ENCODE peak calls at places on chromosomes 12 and 14, in five cellular contexts. M is HepG2, Y is HEK293T, N is NT2/D1, Z is H1. P is an unnamed sample.

GRCh38 chr14:77069551-77069950 is 28.5 kb upstream of the CIPC start:
- DNase-seq in M (no peak), Y (no peak), N (no peak), Z (no peak), P (no peak)

GRCh38 chr12:50842637-50843493 is at the start of gene TMPRSS12:
- DNase-seq in M (no peak), Y (no peak), N (no peak), Z (peak), P (no peak)

GRCh38 chr12:83161451-83161850 is 474.7 kb downstream of the TMTC2 start:
- DNase-seq in M (no peak), Y (no peak), N (no peak), Z (no peak), P (no peak)

GRCh38 chr12:124720687-124721500 is 142.8 kb downstream of the SCARB1 start:
- DNase-seq in M (no peak), Y (peak), N (no peak), Z (no peak), P (no peak)

GRCh38 chr12:110345176-110345651 is 58.3 kb downstream of the ANAPC7 start:
- DNase-seq in M (peak), Y (no peak), N (no peak), Z (no peak), P (no peak)

GRCh38 chr12:104456417-104456949 is at the start of gene CHST11:
- DNase-seq in M (no peak), Y (peak), N (peak), Z (peak), P (no peak)

GRCh38 chr12:481422-481821 is 21.7 kb downstream of the B4GALNT3 start:
- DNase-seq in M (peak), Y (no peak), N (no peak), Z (no peak), P (no peak)

GRCh38 chr12:13431041-13431440 is 234.5 kb downstream of the EMP1 start:
- DNase-seq in M (no peak), Y (no peak), N (no peak), Z (no peak), P (no peak)

GRCh38 chr14:23383041-23383440 is 6.2 kb downstream of the CMTM5 start:
- DNase-seq in M (no peak), Y (no peak), N (no peak), Z (no peak), P (no peak)

GRCh38 chr12:58025431-58025830 is 84.1 kb downstream of the ATP23 start:
- DNase-seq in M (no peak), Y (no peak), N (no peak), Z (no peak), P (no peak)

GRCh38 chr14:92105845-92106094 is 612 bp downstream of the ATXN3 start:
- DNase-seq in M (peak), Y (no peak), N (no peak), Z (no peak), P (no peak)

GRCh38 chr12:113719911-113720591 is 246.1 kb downstream of the RBM19 start:
- DNase-seq in M (no peak), Y (no peak), N (no peak), Z (no peak), P (no peak)

GRCh38 chr14:20969336-20969735 is 14.0 kb downstream of the RNASE2 start:
- DNase-seq in M (no peak), Y (no peak), N (no peak), Z (no peak), P (no peak)

GRCh38 chr14:87888136-87888999 is 104.6 kb downstream of the GALC start:
- DNase-seq in M (peak), Y (peak), N (peak), Z (peak), P (no peak)

GRCh38 chr12:77847665-77848431 is 17.2 kb downstream of the NAV3 start:
- DNase-seq in M (no peak), Y (no peak), N (no peak), Z (no peak), P (peak)

GRCh38 chr12:8629486-8630033 is 16.9 kb upstream of the AICDA start:
- DNase-seq in M (no peak), Y (no peak), N (no peak), Z (no peak), P (peak)

GRCh38 chr14:94483729-94484275 is 7.8 kb upstream of the SERPINA9 start:
- DNase-seq in M (no peak), Y (no peak), N (no peak), Z (no peak), P (no peak)

GRCh38 chr12:90075685-90076084 is 367.0 kb upstream of the ATP2B1 start:
- DNase-seq in M (no peak), Y (no peak), N (no peak), Z (no peak), P (no peak)

GRCh38 chr12:89448526-89448925 is 76.1 kb downstream of the GALNT4 start:
- DNase-seq in M (no peak), Y (no peak), N (no peak), Z (no peak), P (no peak)

GRCh38 chr14:28765169-28765906 is 1.2 kb upstream of the FOXG1 start:
- DNase-seq in M (no peak), Y (no peak), N (no peak), Z (no peak), P (no peak)

GRCh38 chr12:49232940-49233841 is 31.7 kb upstream of the TUBA1C start:
- DNase-seq in M (peak), Y (peak), N (no peak), Z (peak), P (no peak)

GRCh38 chr14:70909788-70910614 is 2.7 kb downstream of the PCNX1 start:
- DNase-seq in M (no peak), Y (no peak), N (no peak), Z (no peak), P (no peak)

GRCh38 chr12:111349748-111350520 is 19.0 kb downstream of the PHETA1 start:
- DNase-seq in M (no peak), Y (no peak), N (no peak), Z (no peak), P (no peak)

GRCh38 chr14:30005114-30005698 is 77.6 kb upstream of the PRKD1 start:
- DNase-seq in M (peak), Y (peak), N (peak), Z (no peak), P (no peak)

GRCh38 chr14:37709419-37710195 is 114.2 kb downstream of the TTC6 start:
- DNase-seq in M (peak), Y (peak), N (peak), Z (no peak), P (no peak)

GRCh38 chr12:26121841-26122680 is 2.8 kb downstream of the BHLHE41 start:
- DNase-seq in M (no peak), Y (peak), N (no peak), Z (peak), P (no peak)

GRCh38 chr12:8145754-8146415 is 10.9 kb upstream of the ZNF705A start:
- DNase-seq in M (no peak), Y (no peak), N (peak), Z (peak), P (no peak)

GRCh38 chr12:106118-106561 is 39.6 kb downstream of the IQSEC3 start:
- DNase-seq in M (peak), Y (peak), N (no peak), Z (no peak), P (peak)

GRCh38 chr14:49449749-49450148 is 136.4 kb downstream of the RPS29 start:
- DNase-seq in M (no peak), Y (no peak), N (no peak), Z (no peak), P (no peak)

GRCh38 chr14:66649515-66649914 is 141.6 kb downstream of the GPHN start:
- DNase-seq in M (no peak), Y (no peak), N (no peak), Z (no peak), P (peak)

GRCh38 chr12:87086118-87086891 is 830.1 kb upstream of the MGAT4C start:
- DNase-seq in M (no peak), Y (no peak), N (no peak), Z (no peak), P (no peak)

GRCh38 chr12:42090899-42091298 is 53.8 kb downstream of the GXYLT1 start:
- DNase-seq in M (no peak), Y (no peak), N (no peak), Z (no peak), P (no peak)

GRCh38 chr14:60736494-60736893 is 1.9 kb downstream of the MNAT1 start:
- DNase-seq in M (peak), Y (no peak), N (no peak), Z (no peak), P (no peak)

GRCh38 chr14:102279688-102280348 is 25.1 kb downstream of the MOK start:
- DNase-seq in M (peak), Y (no peak), N (no peak), Z (no peak), P (no peak)

GRCh38 chr12:120229583-120230325 is 28.8 kb upstream of the RPLP0 start:
- DNase-seq in M (no peak), Y (no peak), N (no peak), Z (no peak), P (no peak)

GRCh38 chr12:103833095-103833777 is 7.8 kb downstream of the NT5DC3 start:
- DNase-seq in M (no peak), Y (no peak), N (no peak), Z (no peak), P (no peak)

GRCh38 chr14:23339506-23340268 is 13.0 kb downstream of the SLC22A17 start:
- DNase-seq in M (no peak), Y (no peak), N (no peak), Z (no peak), P (no peak)

DNA sequence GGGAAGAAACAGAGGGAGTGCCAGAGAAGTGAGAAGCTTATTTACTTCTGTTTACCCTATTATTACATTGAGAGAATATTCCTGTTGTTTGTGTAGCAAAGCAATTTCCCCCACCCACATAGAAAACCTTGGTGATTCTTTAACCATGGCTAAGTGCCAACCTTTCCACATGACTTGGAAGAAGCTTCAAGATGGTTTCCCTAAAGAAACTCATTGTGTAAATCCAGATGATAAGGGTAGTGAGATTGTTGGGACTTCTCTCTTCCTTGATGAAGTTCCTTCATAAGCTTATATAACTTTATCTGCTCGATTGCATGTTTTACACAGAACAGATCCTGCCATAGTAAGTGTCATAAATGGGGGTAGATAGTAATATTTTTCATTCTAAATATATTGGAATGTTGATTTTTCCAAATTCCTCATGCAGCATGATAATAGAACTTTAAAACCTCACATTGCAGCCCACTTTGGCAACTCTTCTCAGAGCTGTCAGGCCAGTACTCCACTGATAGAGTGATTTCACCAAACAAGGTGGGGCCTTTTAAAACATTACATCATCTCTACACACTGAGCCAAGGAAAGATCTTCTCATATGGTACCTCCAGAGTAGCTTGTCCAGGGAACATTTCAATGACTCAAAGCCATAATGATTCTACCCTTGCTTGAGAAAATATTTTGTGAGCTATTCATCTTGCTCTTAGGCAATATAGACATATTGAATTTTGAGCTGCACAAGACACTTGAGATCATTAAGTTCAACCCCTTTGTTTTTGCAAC is 47.8 kb upstream of the KIF21A start:
- DNase-seq in M (no peak), Y (no peak), N (no peak), Z (no peak), P (no peak)
- TF ChIP-seq SUZ12 in M (no peak), Y (no peak), N (no peak), Z (no peak), P (no peak)

GRCh38 chr14:52312872-52313492 is 1.1 kb upstream of the PTGER2 start:
- DNase-seq in M (no peak), Y (no peak), N (no peak), Z (no peak), P (no peak)

GRCh38 chr14:52313903-52314481 is at the start of gene PTGER2:
- DNase-seq in M (no peak), Y (peak), N (no peak), Z (no peak), P (no peak)

GRCh38 chr14:52315355-52315718 is 1.2 kb downstream of the PTGER2 start:
- DNase-seq in M (no peak), Y (no peak), N (no peak), Z (no peak), P (no peak)

GRCh38 chr14:52313493-52313881 is 625 bp upstream of the PTGER2 start:
- DNase-seq in M (no peak), Y (no peak), N (no peak), Z (no peak), P (no peak)

GRCh38 chr14:52314521-52315354 is 626 bp downstream of the PTGER2 start:
- DNase-seq in M (no peak), Y (no peak), N (no peak), Z (peak), P (no peak)
- TF ChIP-seq SUZ12 in M (no peak), Y (no peak), N (peak), Z (peak), P (no peak)

GRCh38 chr12:29611906-29612305 is 114.4 kb upstream of the OVCH1 start:
- DNase-seq in M (no peak), Y (no peak), N (no peak), Z (no peak), P (no peak)
- TF ChIP-seq SUZ12 in M (no peak), Y (no peak), N (no peak), Z (no peak), P (no peak)

DNA sequence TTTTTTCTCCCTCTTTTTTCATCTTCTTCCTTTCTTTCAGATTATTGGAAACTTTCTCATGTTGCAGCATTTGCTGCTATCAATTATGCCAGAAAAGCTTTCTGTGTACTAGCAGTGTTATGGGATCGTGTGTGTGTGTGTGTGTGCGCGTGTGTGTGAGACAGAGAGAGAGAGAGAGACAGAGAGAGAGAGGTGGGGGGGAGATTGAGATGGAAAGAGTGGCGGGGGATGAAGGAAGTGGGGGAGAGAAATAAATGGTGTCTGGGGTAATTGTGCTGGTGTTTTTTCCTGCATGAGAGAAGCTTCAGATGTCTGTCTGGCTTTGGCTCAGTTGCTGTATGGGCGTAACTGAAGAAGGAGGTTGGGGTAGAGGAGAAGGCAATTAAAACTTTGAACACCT is 268.9 kb downstream of the RAD51B start:
- DNase-seq in M (no peak), Y (no peak), N (no peak), Z (no peak), P (no peak)
- TF ChIP-seq SUZ12 in M (no peak), Y (no peak), N (no peak), Z (no peak), P (no peak)

DNA sequence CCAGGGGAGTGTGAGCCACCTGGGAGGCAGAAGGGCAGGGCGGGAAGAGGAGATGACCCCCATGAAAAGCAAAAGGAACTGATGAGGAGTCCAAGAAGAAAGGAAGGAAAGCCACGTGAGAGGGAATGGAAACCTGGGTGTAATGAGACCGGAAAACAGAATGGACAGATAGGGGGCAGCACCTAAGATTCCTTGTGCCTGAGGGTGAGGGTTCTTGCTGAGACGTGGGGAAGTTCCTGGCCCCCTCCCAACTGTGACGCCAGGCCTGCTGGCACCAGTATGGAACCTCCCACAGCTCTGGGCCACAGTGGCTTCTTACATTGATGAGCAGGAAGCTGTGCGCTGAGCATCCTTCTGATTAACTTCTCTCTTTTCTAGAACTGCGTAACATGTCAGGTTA is 30.8 kb downstream of the TTC7B start:
- DNase-seq in M (no peak), Y (peak), N (no peak), Z (no peak), P (no peak)
- TF ChIP-seq SUZ12 in M (no peak), Y (no peak), N (no peak), Z (no peak), P (no peak)

DNA sequence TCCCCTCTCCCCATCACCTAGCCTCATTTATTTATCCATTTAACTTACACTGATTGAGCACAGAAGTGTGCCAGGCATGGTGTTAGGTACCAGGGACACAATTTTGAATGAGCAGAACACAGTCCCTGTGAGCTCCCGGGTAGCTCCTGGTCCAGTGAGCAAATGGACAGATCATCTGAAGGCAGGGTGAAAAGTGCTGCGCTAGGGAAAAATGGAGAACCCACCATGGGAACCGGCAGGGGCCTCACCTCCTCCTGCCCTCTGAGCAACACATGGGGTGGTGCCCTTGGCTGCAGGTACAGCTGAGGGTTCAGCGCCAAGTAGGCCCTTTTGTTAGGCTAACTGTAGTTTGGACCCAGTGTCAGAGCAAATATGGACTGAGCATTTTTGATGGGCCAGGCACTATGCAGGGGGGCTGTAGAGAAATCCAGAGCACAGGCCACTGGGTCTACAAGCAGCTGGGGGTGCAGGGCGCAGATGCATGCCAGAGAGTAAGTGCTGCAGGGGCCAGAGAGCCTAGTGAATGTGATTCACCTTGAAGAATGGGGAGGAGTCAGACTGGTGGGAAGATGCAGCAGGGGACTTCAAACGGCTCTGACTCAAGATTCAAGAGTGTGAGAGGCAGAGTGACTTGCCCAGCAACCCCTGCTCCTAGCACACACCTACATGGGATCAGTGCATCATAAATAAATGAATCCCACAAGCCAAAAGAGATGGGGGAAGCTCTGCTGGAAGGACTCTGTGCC is 28.2 kb downstream of the LTBP2 start:
- DNase-seq in M (no peak), Y (no peak), N (peak), Z (no peak), P (no peak)
- TF ChIP-seq SUZ12 in M (no peak), Y (no peak), N (no peak), Z (no peak), P (no peak)

DNA sequence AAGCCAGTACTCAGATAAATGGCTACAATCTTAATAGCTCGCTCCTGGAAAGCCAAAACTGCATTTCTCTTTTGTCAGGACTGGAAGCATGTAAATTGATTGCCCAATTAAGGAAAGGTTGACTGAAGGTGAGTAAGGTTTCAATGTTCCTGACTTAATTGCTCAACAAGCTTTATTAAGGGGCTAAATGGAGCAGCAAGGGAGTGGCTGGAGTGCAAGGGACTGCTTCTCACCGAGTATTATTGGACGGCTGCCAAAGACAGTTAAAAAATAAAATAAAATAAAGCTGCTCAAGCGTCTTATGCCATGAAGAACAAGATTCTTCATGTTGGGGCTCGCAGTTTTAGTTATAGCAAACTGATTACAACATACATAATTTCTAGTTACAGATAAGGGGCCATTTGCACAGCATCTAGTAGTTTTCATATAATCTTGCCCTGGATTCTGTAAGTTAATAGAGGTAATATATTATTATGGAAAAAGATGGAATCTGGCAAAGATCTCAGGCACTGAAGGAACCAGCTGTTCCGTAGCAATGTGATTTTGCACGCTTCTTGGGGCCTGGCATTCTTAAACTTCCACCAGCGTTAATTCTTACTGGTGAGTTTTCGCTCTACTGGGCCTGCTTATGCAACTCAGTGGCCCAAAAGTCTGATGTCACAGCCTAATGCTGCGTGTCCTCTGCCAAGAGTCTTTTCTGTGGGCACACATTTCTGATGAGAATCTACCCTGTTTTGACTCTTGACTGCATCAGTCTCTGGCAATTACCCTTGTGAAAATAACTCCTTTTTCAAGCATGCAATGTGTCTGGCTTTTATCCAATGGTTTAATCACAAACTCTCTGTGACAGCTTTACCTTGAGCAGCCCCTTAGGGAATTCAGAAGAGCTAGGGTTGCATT is 108.5 kb downstream of the SLC38A1 start:
- DNase-seq in M (no peak), Y (peak), N (no peak), Z (no peak), P (no peak)
- TF ChIP-seq SUZ12 in M (no peak), Y (no peak), N (no peak), Z (no peak), P (no peak)

P was measured in GM12878.